ENCODE peak calls at places on chromosomes 16 and 17, in nine cellular contexts. W is posterior cingulate gyrus; K is LoVo; X is frontal cortex; I is effector memory CD8-positive, alpha-beta T cell; M is activated CD4-positive, alpha-beta T cell treated with anti-CD3 and anti-CD28 coated beads, Interleukin-2, amount 50 U/mL, for 4 hours; G is mammary epithelial cell; D is brain microvascular endothelial cell; S is OCI-LY7. L is an unnamed sample.

GRCh38 chr17:71726320-71726719 is 394.5 kb upstream of the SOX9 start:
- DNase-seq in W (no peak), K (no peak), X (peak), I (no peak), M (no peak), G (no peak), D (no peak), S (no peak), L (no peak)

GRCh38 chr16:10123141-10123540 is 59.1 kb downstream of the GRIN2A start:
- DNase-seq in W (no peak), K (no peak), X (no peak), I (no peak), M (no peak), G (no peak), D (peak), S (no peak), L (no peak)

GRCh38 chr16:70681382-70682238 is 4.2 kb downstream of the MTSS2 start:
- DNase-seq in W (peak), K (no peak), X (peak), I (no peak), M (no peak), G (no peak), D (no peak), S (no peak), L (no peak)

GRCh38 chr17:75430159-75430748 is 24.8 kb upstream of the GRB2 start:
- DNase-seq in W (no peak), K (peak), X (no peak), I (no peak), M (no peak), G (no peak), D (peak), S (no peak), L (peak)

GRCh38 chr17:27860971-27861669 is 32.0 kb downstream of the LYRM9 start:
- DNase-seq in W (no peak), K (no peak), X (no peak), I (no peak), M (no peak), G (peak), D (no peak), S (no peak), L (no peak)

GRCh38 chr16:31876955-31877828 is 3.6 kb downstream of the ZNF267 start:
- DNase-seq in W (no peak), K (peak), X (peak), I (peak), M (peak), G (peak), D (peak), S (no peak), L (peak)

GRCh38 chr16:86974120-86974519 is 343.1 kb downstream of the C16orf95 start:
- DNase-seq in W (no peak), K (no peak), X (no peak), I (no peak), M (no peak), G (no peak), D (no peak), S (no peak), L (no peak)

GRCh38 chr17:62807812-62808575 is at the start of gene MARCHF10:
- DNase-seq in W (peak), K (no peak), X (peak), I (no peak), M (peak), G (no peak), D (no peak), S (peak), L (no peak)

GRCh38 chr16:27237229-27238015 is 31.1 kb downstream of the NSMCE1 start:
- DNase-seq in W (no peak), K (no peak), X (no peak), I (peak), M (peak), G (no peak), D (peak), S (peak), L (no peak)

GRCh38 chr17:73474370-73474988 is 162.7 kb upstream of the CDC42EP4 start:
- DNase-seq in W (no peak), K (peak), X (peak), I (no peak), M (no peak), G (peak), D (peak), S (no peak), L (peak)

GRCh38 chr16:21233045-21233520 is 416 bp upstream of the ANKS4B start:
- DNase-seq in W (no peak), K (no peak), X (no peak), I (no peak), M (no peak), G (no peak), D (no peak), S (no peak), L (no peak)

GRCh38 chr16:67914758-67915622 is 16.7 kb downstream of the CTRL start:
- DNase-seq in W (no peak), K (no peak), X (no peak), I (no peak), M (no peak), G (no peak), D (no peak), S (no peak), L (no peak)

GRCh38 chr16:3101018-3101840 is 2.1 kb upstream of the ZSCAN10 start:
- DNase-seq in W (no peak), K (peak), X (peak), I (peak), M (peak), G (no peak), D (no peak), S (peak), L (peak)

GRCh38 chr17:82970818-82971610 is 108.4 kb upstream of the METRNL start:
- DNase-seq in W (no peak), K (no peak), X (no peak), I (no peak), M (no peak), G (no peak), D (no peak), S (no peak), L (no peak)

GRCh38 chr17:45584092-45585036 is 93.8 kb upstream of the PLEKHM1 start:
- DNase-seq in W (peak), K (peak), X (peak), I (peak), M (peak), G (peak), D (peak), S (peak), L (peak)

L was measured in A549.